ENCODE peak calls at places on chromosomes 6 and 20, in five cellular contexts. A, G, W, V and X are unnamed samples.

GRCh38 chr20:9955646-9956045 is 79.1 kb upstream of the ANKEF1 start:
- DNase-seq in W (no peak), A (no peak), V (no peak), G (no peak), X (no peak)

GRCh38 chr6:17835784-17836183 is 129.1 kb upstream of the NUP153 start:
- DNase-seq in V (no peak), W (no peak), G (no peak), A (no peak), X (no peak)

GRCh38 chr6:35674594-35674993 is 14.1 kb downstream of the FKBP5 start:
- DNase-seq in V (no peak), A (no peak), W (no peak), G (no peak), X (no peak)

GRCh38 chr6:123329337-123329736 is 307.4 kb downstream of the TRDN start:
- DNase-seq in G (no peak), A (no peak), V (no peak), W (no peak), X (no peak)

GRCh38 chr20:46600286-46600752 is 49.9 kb upstream of the OCSTAMP start:
- DNase-seq in A (no peak), G (no peak), W (no peak), V (no peak), X (no peak)

GRCh38 chr6:72944660-72945059 is 280.6 kb downstream of the KHDC1L start:
- DNase-seq in A (no peak), W (no peak), G (no peak), V (no peak), X (no peak)

GRCh38 chr20:59994697-59995122 is 36.5 kb downstream of the CDH26 start:
- DNase-seq in V (peak; percentile 1), G (no peak), A (peak; percentile 20), W (no peak), X (no peak)

GRCh38 chr6:144778773-144779531 is 493.8 kb downstream of the UTRN start:
- DNase-seq in G (peak; percentile 10), A (no peak), W (no peak), V (no peak), X (peak; percentile 15)

GRCh38 chr6:136549359-136550044 is 720 bp downstream of the MAP7 start:
- DNase-seq in G (no peak), A (no peak), W (peak; percentile 22), V (peak; percentile 3), X (no peak)

GRCh38 chr6:107543088-107543487 is 53.2 kb downstream of the SOBP start:
- DNase-seq in G (no peak), W (no peak), A (no peak), V (peak; percentile 19), X (no peak)

GRCh38 chr20:54103067-54103761 is 32.8 kb upstream of the BCAS1 start:
- DNase-seq in A (peak; percentile 64), W (peak; percentile 89), G (peak; percentile 55), V (peak; percentile 64), X (peak; percentile 68)

GRCh38 chr6:166738361-166738760 is 111.3 kb upstream of the RPS6KA2 start:
- DNase-seq in A (no peak), W (no peak), G (no peak), V (no peak), X (no peak)

GRCh38 chr6:124977067-124977908 is 15.1 kb downstream of the RNF217 start:
- DNase-seq in G (no peak), V (peak; percentile 23), A (peak; percentile 68), W (no peak), X (peak; percentile 48)

GRCh38 chr6:170403451-170403850 is 96.9 kb downstream of the FAM120B start:
- DNase-seq in A (peak; percentile 70), G (no peak), V (peak; percentile 50), W (no peak), X (no peak)

GRCh38 chr6:14743465-14744211 is 502.2 kb upstream of the JARID2 start:
- DNase-seq in A (peak; percentile 100), G (no peak), V (peak; percentile 93), W (no peak), X (peak; percentile 98)

GRCh38 chr6:52686878-52687699 is 16.2 kb downstream of the TMEM14A start:
- DNase-seq in W (no peak), V (no peak), G (no peak), A (no peak), X (no peak)

GRCh38 chr6:45843848-45844521 is 171.7 kb downstream of the CLIC5 start:
- DNase-seq in W (no peak), G (no peak), A (no peak), V (peak; percentile 49), X (no peak)

GRCh38 chr20:63130654-63131577 is 85.0 kb downstream of the YTHDF1 start:
- DNase-seq in G (no peak), W (no peak), V (no peak), A (no peak), X (no peak)

GRCh38 chr6:167898673-167899311 is 72.1 kb downstream of the AFDN start:
- DNase-seq in V (peak; percentile 74), A (peak; percentile 68), G (peak; percentile 30), W (no peak), X (peak; percentile 50)

GRCh38 chr20:50404419-50405234 is 105.6 kb upstream of the PTPN1 start:
- DNase-seq in V (no peak), G (no peak), A (no peak), W (no peak), X (no peak)

GRCh38 chr6:107116328-107116892 is 1.1 kb upstream of the BEND3 start:
- DNase-seq in A (no peak), V (no peak), W (peak; percentile 51), G (peak; percentile 56), X (no peak)

GRCh38 chr20:64146301-64146935 is 17.8 kb upstream of the MYT1 start:
- DNase-seq in V (no peak), G (no peak), W (peak; percentile 89), A (no peak), X (no peak)

GRCh38 chr6:137792160-137793033 is 74.7 kb upstream of the TNFAIP3 start:
- DNase-seq in W (no peak), G (no peak), A (no peak), V (no peak), X (no peak)

GRCh38 chr20:45970646-45971424 is 1.2 kb downstream of the ZNF335 start:
- DNase-seq in A (peak; percentile 19), W (no peak), V (peak; percentile 35), G (no peak), X (peak; percentile 11)

GRCh38 chr6:79234150-79235022 is at the start of gene HMGN3:
- DNase-seq in V (peak; percentile 96), W (peak; percentile 98), G (peak; percentile 86), A (peak; percentile 91), X (peak; percentile 91)
- TF ChIP-seq CTCF in V (peak; percentile 4), W (peak; percentile 1), G (peak; percentile 17), A (peak; percentile 9), X (peak; percentile 28)

DNA sequence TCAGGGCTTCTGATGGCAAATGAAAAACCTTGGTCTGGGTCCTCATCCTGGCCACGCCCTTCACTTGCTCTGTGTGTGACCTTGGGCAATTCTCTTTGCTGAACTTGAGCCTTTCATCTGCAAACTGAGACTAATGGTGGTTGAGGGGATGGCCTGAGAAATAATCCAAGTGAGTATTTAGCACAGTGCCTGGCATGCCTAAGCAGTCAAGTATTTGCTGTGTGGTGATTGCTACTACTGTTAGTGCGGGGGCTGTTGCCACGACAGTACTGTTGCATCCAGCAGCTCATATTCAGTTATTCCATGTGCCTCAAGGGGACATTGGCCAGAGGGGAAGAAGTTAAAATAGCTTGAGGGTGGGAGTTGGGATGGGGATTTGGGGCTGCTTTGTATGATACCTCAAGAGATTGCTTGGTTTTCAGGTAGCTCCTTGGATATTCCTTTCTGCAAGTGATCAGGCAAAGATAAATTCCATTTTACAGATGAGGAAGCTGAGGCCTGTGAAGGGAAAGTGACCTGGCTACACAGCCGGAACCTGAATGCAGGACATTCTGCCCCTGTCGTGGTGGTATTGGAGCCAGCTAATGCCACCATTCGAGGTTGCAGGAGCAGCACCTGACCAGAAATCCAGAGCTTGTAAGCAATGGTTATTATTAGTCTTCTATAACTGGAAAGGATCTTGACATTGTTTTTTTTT is 45.1 kb upstream of the EPB41L1 start:
- DNase-seq in G (no peak), V (no peak), W (no peak), A (peak; percentile 38), X (peak; percentile 36)
- TF ChIP-seq CTCF in G (no peak), V (no peak), W (no peak), A (no peak), X (no peak)

GRCh38 chr20:33339515-33340058 is 56.6 kb downstream of the BPIFB1 start:
- DNase-seq in A (no peak), W (no peak), G (no peak), V (no peak), X (no peak)

GRCh38 chr20:33338465-33339258 is 55.6 kb downstream of the BPIFB1 start:
- DNase-seq in W (no peak), A (no peak), G (no peak), V (no peak), X (no peak)

GRCh38 chr20:33337531-33338165 is 54.6 kb downstream of the BPIFB1 start:
- DNase-seq in A (no peak), W (no peak), V (no peak), G (peak; percentile 60), X (no peak)

GRCh38 chr20:33336375-33336774 is 53.4 kb downstream of the BPIFB1 start:
- DNase-seq in W (no peak), A (no peak), V (no peak), G (no peak), X (no peak)

GRCh38 chr20:33337119-33337518 is 54.1 kb downstream of the BPIFB1 start:
- DNase-seq in W (no peak), A (no peak), V (no peak), G (no peak), X (no peak)
- TF ChIP-seq CTCF in W (no peak), A (no peak), V (no peak), G (no peak), X (no peak)

DNA sequence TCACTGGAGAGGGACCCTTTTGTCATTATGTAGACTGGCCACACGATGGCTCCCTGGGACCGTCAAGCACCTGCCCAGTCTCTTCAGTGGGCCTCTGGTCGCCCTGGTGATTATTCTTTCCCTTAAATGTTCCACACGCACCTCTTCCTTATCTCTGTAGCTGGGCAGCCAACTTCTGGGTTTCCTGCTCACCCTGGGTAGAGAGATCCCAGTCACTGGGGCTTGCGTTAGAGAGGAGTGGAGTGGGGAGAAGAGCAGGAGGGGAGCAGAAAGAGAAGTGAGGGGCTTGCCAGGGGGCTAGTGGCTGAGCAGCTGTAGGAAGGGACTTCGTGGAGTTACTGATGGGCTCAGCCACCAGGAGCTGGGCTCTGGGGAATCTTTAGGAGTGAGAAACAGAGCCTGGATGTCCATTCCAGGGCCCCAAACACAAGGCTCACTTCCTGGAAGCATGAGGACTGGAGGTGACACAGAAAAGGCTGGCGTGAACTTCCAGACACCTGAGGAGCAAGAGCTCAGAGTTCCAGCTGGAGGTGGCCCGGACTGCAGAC is 150.1 kb downstream of the DHX35 start:
- DNase-seq in W (peak; percentile 70), G (peak; percentile 80), A (peak; percentile 28), V (peak; percentile 51), X (peak; percentile 33)
- TF ChIP-seq CTCF in W (peak; percentile 85), G (peak; percentile 64), A (peak; percentile 52), V (peak; percentile 42), X (peak; percentile 80)